ENCODE peak calls at places on chromosomes 11 and 22, in ten cellular contexts. One of them, this sample, is unnamed.

GRCh38 chr11:117820071-117820470 is 4.5 kb downstream of the FXYD2 start:
- DNase-seq in neural crest cell: no peak
- DNase-seq in GM19239: no peak
- DNase-seq in activated CD4-positive, alpha-beta T cell treated with anti-CD3 and anti-CD28 coated beads, Interleukin-2, amount 50 U/mL, for 1 hour: no peak
- DNase-seq in EL: no peak
- DNase-seq in aorta: no peak
- DNase-seq in dorsolateral prefrontal cortex: no peak
- DNase-seq in kidney glomerular epithelial cell: no peak
- DNase-seq in foreskin fibroblast: no peak
- DNase-seq in Calu3: no peak
- DNase-seq in this sample: no peak

GRCh38 chr22:38214248-38215056 is 12.7 kb downstream of the MAFF start:
- DNase-seq in activated CD4-positive, alpha-beta T cell treated with anti-CD3 and anti-CD28 coated beads, Interleukin-2, amount 50 U/mL, for 1 hour: peak
- DNase-seq in Calu3: no peak
- DNase-seq in neural crest cell: peak
- DNase-seq in EL: no peak
- DNase-seq in foreskin fibroblast: peak
- DNase-seq in kidney glomerular epithelial cell: no peak
- DNase-seq in dorsolateral prefrontal cortex: peak
- DNase-seq in aorta: peak
- DNase-seq in GM19239: no peak
- DNase-seq in this sample: peak

GRCh38 chr11:117095301-117096139 is 2.7 kb downstream of the SIK3 start:
- DNase-seq in activated CD4-positive, alpha-beta T cell treated with anti-CD3 and anti-CD28 coated beads, Interleukin-2, amount 50 U/mL, for 1 hour: no peak
- DNase-seq in Calu3: no peak
- DNase-seq in EL: peak
- DNase-seq in neural crest cell: no peak
- DNase-seq in aorta: no peak
- DNase-seq in kidney glomerular epithelial cell: no peak
- DNase-seq in GM19239: no peak
- DNase-seq in foreskin fibroblast: peak
- DNase-seq in dorsolateral prefrontal cortex: no peak
- DNase-seq in this sample: peak

GRCh38 chr11:65043881-65044501 is 3.0 kb downstream of the SAC3D1 start:
- DNase-seq in dorsolateral prefrontal cortex: no peak
- DNase-seq in GM19239: no peak
- DNase-seq in neural crest cell: no peak
- DNase-seq in aorta: peak
- DNase-seq in EL: peak
- DNase-seq in Calu3: no peak
- DNase-seq in activated CD4-positive, alpha-beta T cell treated with anti-CD3 and anti-CD28 coated beads, Interleukin-2, amount 50 U/mL, for 1 hour: no peak
- DNase-seq in kidney glomerular epithelial cell: no peak
- DNase-seq in foreskin fibroblast: peak
- DNase-seq in this sample: no peak

GRCh38 chr11:64056213-64056785 is 20.6 kb downstream of the FLRT1 start:
- DNase-seq in Calu3: no peak
- DNase-seq in EL: no peak
- DNase-seq in GM19239: no peak
- DNase-seq in foreskin fibroblast: no peak
- DNase-seq in neural crest cell: no peak
- DNase-seq in activated CD4-positive, alpha-beta T cell treated with anti-CD3 and anti-CD28 coated beads, Interleukin-2, amount 50 U/mL, for 1 hour: no peak
- DNase-seq in dorsolateral prefrontal cortex: peak
- DNase-seq in aorta: no peak
- DNase-seq in kidney glomerular epithelial cell: no peak
- DNase-seq in this sample: no peak

GRCh38 chr22:36850016-36850415 is 10.8 kb upstream of the NCF4 start:
- DNase-seq in aorta: no peak
- DNase-seq in dorsolateral prefrontal cortex: no peak
- DNase-seq in GM19239: no peak
- DNase-seq in EL: no peak
- DNase-seq in kidney glomerular epithelial cell: no peak
- DNase-seq in activated CD4-positive, alpha-beta T cell treated with anti-CD3 and anti-CD28 coated beads, Interleukin-2, amount 50 U/mL, for 1 hour: no peak
- DNase-seq in foreskin fibroblast: no peak
- DNase-seq in Calu3: no peak
- DNase-seq in neural crest cell: no peak
- DNase-seq in this sample: no peak

GRCh38 chr11:19672591-19673206 is 39.9 kb upstream of the NAV2 start:
- DNase-seq in kidney glomerular epithelial cell: no peak
- DNase-seq in dorsolateral prefrontal cortex: no peak
- DNase-seq in GM19239: no peak
- DNase-seq in neural crest cell: no peak
- DNase-seq in activated CD4-positive, alpha-beta T cell treated with anti-CD3 and anti-CD28 coated beads, Interleukin-2, amount 50 U/mL, for 1 hour: no peak
- DNase-seq in aorta: no peak
- DNase-seq in foreskin fibroblast: peak
- DNase-seq in EL: no peak
- DNase-seq in Calu3: no peak
- DNase-seq in this sample: no peak

GRCh38 chr11:64771861-64772260 is 6.5 kb downstream of the SF1 start:
- DNase-seq in neural crest cell: no peak
- DNase-seq in dorsolateral prefrontal cortex: no peak
- DNase-seq in Calu3: no peak
- DNase-seq in aorta: no peak
- DNase-seq in GM19239: no peak
- DNase-seq in EL: no peak
- DNase-seq in foreskin fibroblast: no peak
- DNase-seq in activated CD4-positive, alpha-beta T cell treated with anti-CD3 and anti-CD28 coated beads, Interleukin-2, amount 50 U/mL, for 1 hour: no peak
- DNase-seq in kidney glomerular epithelial cell: no peak
- DNase-seq in this sample: no peak

GRCh38 chr11:92376146-92376599 is 151.6 kb downstream of the FAT3 start:
- DNase-seq in GM19239: no peak
- DNase-seq in Calu3: no peak
- DNase-seq in EL: peak
- DNase-seq in neural crest cell: no peak
- DNase-seq in kidney glomerular epithelial cell: peak
- DNase-seq in aorta: no peak
- DNase-seq in foreskin fibroblast: peak
- DNase-seq in dorsolateral prefrontal cortex: no peak
- DNase-seq in activated CD4-positive, alpha-beta T cell treated with anti-CD3 and anti-CD28 coated beads, Interleukin-2, amount 50 U/mL, for 1 hour: no peak
- DNase-seq in this sample: peak

GRCh38 chr22:36904260-36904659 is 9.2 kb upstream of the CSF2RB start:
- DNase-seq in aorta: no peak
- DNase-seq in Calu3: no peak
- DNase-seq in GM19239: no peak
- DNase-seq in EL: no peak
- DNase-seq in kidney glomerular epithelial cell: no peak
- DNase-seq in neural crest cell: no peak
- DNase-seq in dorsolateral prefrontal cortex: no peak
- DNase-seq in activated CD4-positive, alpha-beta T cell treated with anti-CD3 and anti-CD28 coated beads, Interleukin-2, amount 50 U/mL, for 1 hour: no peak
- DNase-seq in foreskin fibroblast: no peak
- DNase-seq in this sample: no peak

GRCh38 chr22:44884562-44884961 is 125.2 kb downstream of the PHF21B start:
- DNase-seq in kidney glomerular epithelial cell: no peak
- DNase-seq in foreskin fibroblast: no peak
- DNase-seq in dorsolateral prefrontal cortex: no peak
- DNase-seq in neural crest cell: no peak
- DNase-seq in EL: no peak
- DNase-seq in activated CD4-positive, alpha-beta T cell treated with anti-CD3 and anti-CD28 coated beads, Interleukin-2, amount 50 U/mL, for 1 hour: no peak
- DNase-seq in GM19239: no peak
- DNase-seq in aorta: no peak
- DNase-seq in Calu3: no peak
- DNase-seq in this sample: no peak

GRCh38 chr22:23849009-23850006 is 8.4 kb upstream of the SLC2A11 start:
- DNase-seq in kidney glomerular epithelial cell: peak
- DNase-seq in aorta: peak
- DNase-seq in GM19239: peak
- DNase-seq in neural crest cell: peak
- DNase-seq in foreskin fibroblast: peak
- DNase-seq in Calu3: peak
- DNase-seq in activated CD4-positive, alpha-beta T cell treated with anti-CD3 and anti-CD28 coated beads, Interleukin-2, amount 50 U/mL, for 1 hour: peak
- DNase-seq in EL: peak
- DNase-seq in dorsolateral prefrontal cortex: peak
- DNase-seq in this sample: peak

GRCh38 chr11:43868852-43869567 is 11.6 kb upstream of the ALKBH3 start:
- DNase-seq in activated CD4-positive, alpha-beta T cell treated with anti-CD3 and anti-CD28 coated beads, Interleukin-2, amount 50 U/mL, for 1 hour: no peak
- DNase-seq in dorsolateral prefrontal cortex: no peak
- DNase-seq in EL: peak
- DNase-seq in Calu3: no peak
- DNase-seq in kidney glomerular epithelial cell: peak
- DNase-seq in foreskin fibroblast: peak
- DNase-seq in aorta: no peak
- DNase-seq in neural crest cell: no peak
- DNase-seq in GM19239: peak
- DNase-seq in this sample: no peak

GRCh38 chr11:120907971-120908370 is 115.9 kb upstream of the TBCEL start:
- DNase-seq in foreskin fibroblast: no peak
- DNase-seq in aorta: no peak
- DNase-seq in kidney glomerular epithelial cell: no peak
- DNase-seq in Calu3: no peak
- DNase-seq in dorsolateral prefrontal cortex: no peak
- DNase-seq in EL: no peak
- DNase-seq in GM19239: no peak
- DNase-seq in activated CD4-positive, alpha-beta T cell treated with anti-CD3 and anti-CD28 coated beads, Interleukin-2, amount 50 U/mL, for 1 hour: no peak
- DNase-seq in neural crest cell: no peak
- DNase-seq in this sample: no peak

GRCh38 chr22:23591846-23592245 is 11.8 kb upstream of the IGLL1 start:
- DNase-seq in foreskin fibroblast: no peak
- DNase-seq in EL: no peak
- DNase-seq in neural crest cell: no peak
- DNase-seq in aorta: no peak
- DNase-seq in activated CD4-positive, alpha-beta T cell treated with anti-CD3 and anti-CD28 coated beads, Interleukin-2, amount 50 U/mL, for 1 hour: no peak
- DNase-seq in dorsolateral prefrontal cortex: no peak
- DNase-seq in GM19239: no peak
- DNase-seq in Calu3: no peak
- DNase-seq in kidney glomerular epithelial cell: no peak
- DNase-seq in this sample: no peak

GRCh38 chr11:36371590-36371989 is 75.5 kb downstream of the PRR5L start:
- DNase-seq in aorta: no peak
- DNase-seq in dorsolateral prefrontal cortex: no peak
- DNase-seq in foreskin fibroblast: no peak
- DNase-seq in neural crest cell: no peak
- DNase-seq in kidney glomerular epithelial cell: no peak
- DNase-seq in GM19239: no peak
- DNase-seq in Calu3: no peak
- DNase-seq in EL: no peak
- DNase-seq in activated CD4-positive, alpha-beta T cell treated with anti-CD3 and anti-CD28 coated beads, Interleukin-2, amount 50 U/mL, for 1 hour: no peak
- DNase-seq in this sample: no peak

GRCh38 chr11:65811764-65812475 is 21.8 kb upstream of the SNX32 start:
- DNase-seq in EL: no peak
- DNase-seq in neural crest cell: no peak
- DNase-seq in aorta: no peak
- DNase-seq in foreskin fibroblast: no peak
- DNase-seq in GM19239: no peak
- DNase-seq in Calu3: no peak
- DNase-seq in dorsolateral prefrontal cortex: no peak
- DNase-seq in activated CD4-positive, alpha-beta T cell treated with anti-CD3 and anti-CD28 coated beads, Interleukin-2, amount 50 U/mL, for 1 hour: no peak
- DNase-seq in kidney glomerular epithelial cell: no peak
- DNase-seq in this sample: peak